ENCODE peak calls at places on chromosome 21, in ten cellular contexts. H is AG10803, A is omental fat pad, G is fibroblast of mammary gland, O is GM12864, S is breast epithelium, B is left ventricle myocardium inferior, Q is H9, R is gastrocnemius medialis, V is SK-N-SH. D is an unnamed sample.

GRCh38 chr21:30668776-30669175 is 26.1 kb downstream of the KRTAP20-3 start:
- DNase-seq in H (no peak), A (no peak), G (no peak), O (no peak), S (no peak), B (no peak), Q (no peak), R (no peak), V (no peak), D (no peak)

GRCh38 chr21:26007911-26008579 is 162.5 kb downstream of the APP start:
- DNase-seq in H (peak), A (no peak), G (no peak), O (no peak), S (no peak), B (no peak), Q (no peak), R (no peak), V (no peak), D (no peak)

GRCh38 chr21:27796106-27796505 is 829.2 kb upstream of the ADAMTS5 start:
- DNase-seq in H (peak), A (no peak), G (peak), O (no peak), S (no peak), B (no peak), Q (no peak), R (no peak), V (peak), D (no peak)

GRCh38 chr21:17463441-17463840 is 49.4 kb upstream of the CXADR start:
- DNase-seq in H (peak), A (no peak), G (peak), O (no peak), S (no peak), B (no peak), Q (no peak), R (no peak), V (no peak), D (no peak)

GRCh38 chr21:41229527-41230248 is 61.7 kb downstream of the BACE2 start:
- DNase-seq in H (no peak), A (no peak), G (no peak), O (no peak), S (no peak), B (no peak), Q (no peak), R (no peak), V (no peak), D (no peak)

GRCh38 chr21:29053656-29054055 is 19.8 kb downstream of the CCT8 start:
- DNase-seq in H (no peak), A (no peak), G (no peak), O (no peak), S (no peak), B (no peak), Q (no peak), R (no peak), V (no peak), D (no peak)

GRCh38 chr21:37711294-37711844 is 204.9 kb downstream of the KCNJ6 start:
- DNase-seq in H (no peak), A (no peak), G (no peak), O (no peak), S (no peak), B (no peak), Q (no peak), R (no peak), V (peak), D (no peak)

GRCh38 chr21:41171210-41171609 is 3.2 kb downstream of the BACE2 start:
- DNase-seq in H (no peak), A (no peak), G (no peak), O (no peak), S (peak), B (peak), Q (no peak), R (no peak), V (no peak), D (peak)

GRCh38 chr21:46051821-46052675 is 45.9 kb upstream of the COL6A2 start:
- DNase-seq in H (peak), A (no peak), G (no peak), O (no peak), S (no peak), B (no peak), Q (no peak), R (no peak), V (no peak), D (no peak)

DNA sequence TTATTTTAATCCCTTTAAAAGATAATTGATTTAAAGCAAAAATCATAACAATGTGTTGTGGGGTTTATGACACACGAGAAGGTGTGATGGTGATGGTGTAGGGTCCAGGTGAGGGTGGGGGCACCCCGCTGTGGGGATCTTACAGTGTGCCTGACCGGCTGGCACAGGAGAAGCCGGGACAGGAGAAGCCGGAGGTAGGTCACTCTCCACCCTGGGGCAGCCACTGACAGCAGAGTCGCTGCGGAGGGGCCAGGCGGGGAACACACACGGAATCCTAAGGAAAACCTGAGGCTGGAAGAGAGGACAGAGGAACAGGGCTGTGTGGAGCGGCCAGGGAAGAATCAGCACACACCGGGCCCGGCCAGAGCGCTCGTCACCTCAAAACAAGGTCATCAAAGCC is 4.3 kb upstream of the LRRC3 start:
- DNase-seq in H (no peak), A (no peak), G (no peak), O (no peak), S (no peak), B (no peak), Q (peak), R (no peak), V (no peak), D (no peak)
- TF ChIP-seq CTCF in H (no peak), A (no peak), G (no peak), O (no peak), S (no peak), B (no peak), Q (no peak), R (no peak), V (no peak), D (no peak)

GRCh38 chr21:32576011-32576410 is 9.3 kb downstream of the TCP10L start:
- DNase-seq in H (no peak), A (no peak), G (no peak), O (no peak), S (no peak), B (no peak), Q (no peak), R (no peak), V (no peak), D (no peak)

GRCh38 chr21:32581732-32582131 is 3.6 kb downstream of the TCP10L start:
- DNase-seq in H (no peak), A (no peak), G (no peak), O (no peak), S (no peak), B (no peak), Q (no peak), R (no peak), V (no peak), D (no peak)

GRCh38 chr21:32574946-32575925 is 10.1 kb downstream of the TCP10L start:
- DNase-seq in H (no peak), A (no peak), G (no peak), O (no peak), S (no peak), B (no peak), Q (no peak), R (no peak), V (no peak), D (no peak)

GRCh38 chr21:32580949-32581348 is 4.4 kb downstream of the TCP10L start:
- DNase-seq in H (no peak), A (no peak), G (no peak), O (no peak), S (no peak), B (no peak), Q (no peak), R (no peak), V (no peak), D (no peak)

GRCh38 chr21:32578107-32578691 is 7.1 kb downstream of the TCP10L start:
- DNase-seq in H (peak), A (no peak), G (peak), O (no peak), S (no peak), B (no peak), Q (peak), R (no peak), V (peak), D (peak)
- TF ChIP-seq CTCF in H (peak), A (no peak), G (peak), O (peak), S (no peak), B (no peak), Q (peak), R (no peak), V (peak), D (no peak)

GRCh38 chr21:33762798-33763572 is 120.7 kb downstream of the ITSN1 start:
- DNase-seq in H (peak), A (no peak), G (peak), O (no peak), S (no peak), B (no peak), Q (no peak), R (no peak), V (no peak), D (no peak)

GRCh38 chr21:33767236-33767635 is 124.9 kb downstream of the ITSN1 start:
- DNase-seq in H (peak), A (no peak), G (peak), O (no peak), S (no peak), B (no peak), Q (no peak), R (no peak), V (no peak), D (no peak)

GRCh38 chr21:33760641-33761103 is 118.4 kb downstream of the ITSN1 start:
- DNase-seq in H (peak), A (no peak), G (peak), O (no peak), S (no peak), B (no peak), Q (no peak), R (no peak), V (no peak), D (no peak)

GRCh38 chr21:33763573-33763881 is 121.2 kb downstream of the ITSN1 start:
- DNase-seq in H (no peak), A (no peak), G (no peak), O (no peak), S (no peak), B (no peak), Q (no peak), R (no peak), V (no peak), D (no peak)

GRCh38 chr21:33761104-33762036 is 119.1 kb downstream of the ITSN1 start:
- DNase-seq in H (peak), A (no peak), G (peak), O (no peak), S (no peak), B (no peak), Q (no peak), R (no peak), V (no peak), D (peak)
- TF ChIP-seq CTCF in H (no peak), A (no peak), G (no peak), O (no peak), S (no peak), B (no peak), Q (no peak), R (no peak), V (no peak), D (no peak)

DNA sequence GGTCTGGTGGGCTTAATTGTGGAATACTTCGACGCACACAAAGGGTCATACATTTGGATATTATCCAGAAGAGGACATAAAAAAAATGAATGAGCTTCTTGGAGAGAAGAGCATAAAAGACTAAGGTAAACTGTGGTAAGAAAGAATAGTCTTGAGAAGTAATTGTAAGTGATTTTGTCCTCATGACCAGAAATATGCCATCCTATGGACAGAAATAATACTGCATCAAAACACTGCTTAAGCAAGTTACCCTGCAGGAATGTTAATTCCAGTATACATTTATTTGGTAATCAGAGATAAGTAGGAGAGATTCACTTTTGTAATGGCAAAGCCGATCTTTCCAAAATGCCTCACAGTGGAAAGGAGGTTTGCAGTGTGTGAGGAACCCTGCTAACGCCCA is 111.9 kb downstream of the NRIP1 start:
- DNase-seq in H (no peak), A (no peak), G (peak), O (no peak), S (no peak), B (no peak), Q (no peak), R (no peak), V (no peak), D (no peak)
- TF ChIP-seq CTCF in H (no peak), A (no peak), G (peak), O (no peak), S (no peak), B (no peak), Q (no peak), R (no peak), V (no peak), D (no peak)

GRCh38 chr21:32413697-32414578 is 1.4 kb downstream of the EVA1C start:
- DNase-seq in H (no peak), A (no peak), G (peak), O (no peak), S (no peak), B (no peak), Q (no peak), R (no peak), V (no peak), D (no peak)

GRCh38 chr21:32415999-32416398 is 3.5 kb downstream of the EVA1C start:
- DNase-seq in H (no peak), A (no peak), G (no peak), O (no peak), S (no peak), B (no peak), Q (no peak), R (no peak), V (no peak), D (no peak)

GRCh38 chr21:32415451-32415850 is 2.9 kb downstream of the EVA1C start:
- DNase-seq in H (no peak), A (no peak), G (no peak), O (no peak), S (no peak), B (no peak), Q (no peak), R (no peak), V (no peak), D (no peak)

GRCh38 chr21:32412998-32413504 is 545 bp downstream of the EVA1C start:
- DNase-seq in H (no peak), A (no peak), G (no peak), O (no peak), S (peak), B (peak), Q (no peak), R (peak), V (no peak), D (peak)

DNA sequence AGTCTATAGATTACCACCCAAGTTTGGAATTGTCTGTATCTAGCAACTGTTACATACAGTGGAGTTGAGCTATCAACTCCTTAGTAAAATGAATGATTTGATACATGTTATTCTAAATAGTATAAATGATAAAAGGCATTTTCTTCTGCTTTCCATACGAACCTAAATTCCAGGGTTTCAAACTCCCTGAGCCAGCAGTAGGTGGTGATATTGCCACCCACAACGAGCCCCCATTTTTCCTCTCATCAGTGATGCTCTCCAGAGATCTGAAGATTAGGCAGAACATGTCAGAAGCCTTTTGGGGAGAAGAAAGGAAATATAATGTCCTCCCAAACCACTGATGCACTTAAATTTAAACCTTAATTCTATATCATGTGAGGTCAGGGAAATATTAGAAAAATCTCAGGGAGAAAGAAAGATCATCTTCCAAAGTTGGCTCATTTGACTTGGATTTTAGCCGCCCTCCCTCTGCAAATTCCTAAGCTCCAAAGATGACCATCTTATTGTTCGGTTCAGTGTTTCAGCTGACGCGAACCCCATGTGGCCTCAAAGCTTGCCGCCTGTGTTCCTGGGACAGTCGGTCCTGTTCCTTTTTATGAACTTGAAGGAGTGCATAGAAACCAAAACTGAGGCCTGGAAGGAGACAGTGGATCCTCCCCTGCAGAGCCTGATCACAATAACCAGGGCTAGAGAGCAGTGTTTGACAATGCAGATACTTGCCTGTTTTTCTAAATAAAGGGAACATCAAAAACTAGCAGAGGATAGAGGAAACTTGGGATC is 2.3 kb downstream of the EVA1C start:
- DNase-seq in H (no peak), A (no peak), G (peak), O (no peak), S (no peak), B (no peak), Q (no peak), R (no peak), V (peak), D (peak)
- TF ChIP-seq CTCF in H (peak), A (no peak), G (peak), O (no peak), S (no peak), B (peak), Q (peak), R (no peak), V (peak), D (no peak)

DNA sequence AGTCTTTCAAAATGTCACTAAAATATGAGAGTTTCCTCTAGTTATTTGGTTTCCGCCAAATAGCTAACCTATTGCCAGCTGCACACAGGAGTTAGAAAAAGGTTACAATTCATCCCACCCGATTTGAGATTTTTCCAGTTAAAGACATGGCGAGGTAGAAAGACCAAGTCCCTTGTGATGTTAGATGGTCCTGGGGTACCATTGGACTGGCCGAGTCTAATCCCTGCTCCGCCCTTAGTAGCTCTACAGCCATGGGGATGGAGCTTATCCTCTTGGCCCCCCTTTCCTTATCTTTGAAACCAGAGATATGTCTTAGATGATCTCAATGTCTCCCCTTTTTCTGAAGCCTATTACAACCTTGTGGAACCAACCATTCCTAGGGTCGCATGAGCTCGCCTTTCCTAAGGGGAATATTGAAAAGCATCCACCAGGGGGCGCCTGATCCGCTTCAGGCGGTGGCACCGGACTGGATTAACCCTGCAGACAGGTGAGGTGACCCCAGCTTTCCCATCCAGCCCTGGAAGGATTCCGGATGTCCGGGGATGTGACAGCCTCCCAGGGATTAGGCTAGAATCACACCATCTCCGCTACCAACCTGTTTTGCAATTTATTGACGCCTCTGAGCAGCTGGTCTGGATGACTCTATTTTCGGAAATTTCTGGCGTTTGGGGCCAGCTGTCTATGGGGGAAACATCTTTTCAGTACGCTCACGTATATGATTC is 68.3 kb upstream of the SIM2 start:
- DNase-seq in H (peak), A (peak), G (peak), O (peak), S (no peak), B (peak), Q (peak), R (peak), V (peak), D (peak)
- TF ChIP-seq CTCF in H (peak), A (peak), G (peak), O (peak), S (peak), B (peak), Q (peak), R (peak), V (peak), D (peak)

DNA sequence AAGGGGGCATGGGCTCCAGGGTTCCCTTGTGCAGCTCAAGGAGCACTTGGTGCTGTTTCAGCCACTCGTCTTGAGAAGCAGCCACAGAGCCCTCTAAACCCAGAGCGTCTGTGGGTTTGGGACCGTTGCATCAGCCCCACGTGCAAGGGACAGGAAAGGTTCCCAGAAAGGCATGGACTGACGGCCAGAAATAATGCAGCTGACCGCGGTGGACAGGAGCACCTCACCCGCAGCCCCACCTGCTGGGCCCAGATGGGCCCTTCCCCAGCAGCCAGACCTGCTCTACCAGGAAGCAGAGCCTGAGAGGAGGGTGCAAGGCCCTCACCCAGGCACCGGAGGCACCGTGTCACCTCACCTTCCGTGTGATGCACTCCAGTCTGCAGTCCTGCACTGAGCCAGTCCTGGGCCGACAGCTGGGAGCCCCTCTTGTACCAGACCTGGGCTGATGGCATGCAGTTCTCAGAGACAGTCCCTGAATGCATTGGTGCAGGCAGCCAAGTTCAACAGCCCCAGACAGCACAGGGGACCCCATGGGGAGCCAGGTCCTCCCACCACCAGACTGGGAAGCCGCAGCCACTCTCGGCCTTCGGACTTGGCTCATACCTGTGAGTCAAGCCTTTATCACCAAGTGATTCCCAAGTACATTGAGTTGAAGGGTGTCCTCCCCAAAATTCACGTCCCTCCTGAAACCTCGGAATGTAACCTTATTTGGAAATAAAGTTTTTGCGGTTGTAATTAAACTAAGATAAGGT is 4.8 kb upstream of the TFF3 start:
- DNase-seq in H (no peak), A (no peak), G (no peak), O (no peak), S (no peak), B (no peak), Q (peak), R (no peak), V (no peak), D (peak)
- TF ChIP-seq CTCF in H (no peak), A (no peak), G (no peak), O (no peak), S (no peak), B (peak), Q (peak), R (no peak), V (no peak), D (no peak)